ENCODE peak calls at places on chromosomes 11 and 22, in ten cellular contexts. N is brain microvascular endothelial cell; W is stomach; I is AG04450; J is IMR-90; T is dorsolateral prefrontal cortex; F is lung; P is breast epithelium; R is hepatocyte; M is CD8-positive, alpha-beta T cell. B is an unnamed sample.

GRCh38 chr22:17732251-17732854 is 41.9 kb downstream of the BID start:
- DNase-seq in N (no peak), W (no peak), I (no peak), J (no peak), T (no peak), F (no peak), P (no peak), R (no peak), M (no peak), B (no peak)

GRCh38 chr22:50269573-50270301 is 443 bp downstream of the MAPK11 start:
- DNase-seq in N (no peak), W (no peak), I (no peak), J (peak), T (no peak), F (no peak), P (no peak), R (peak), M (no peak), B (no peak)

GRCh38 chr11:114818382-114818781 is 140.1 kb downstream of the NXPE2 start:
- DNase-seq in N (no peak), W (no peak), I (no peak), J (no peak), T (no peak), F (no peak), P (no peak), R (no peak), M (no peak), B (no peak)

GRCh38 chr11:128642571-128642970 is 51.3 kb upstream of the FLI1 start:
- DNase-seq in N (no peak), W (no peak), I (no peak), J (no peak), T (no peak), F (no peak), P (no peak), R (no peak), M (no peak), B (no peak)

GRCh38 chr11:125871391-125872137 is 15.9 kb upstream of the HYLS1 start:
- DNase-seq in N (peak), W (peak), I (no peak), J (peak), T (no peak), F (no peak), P (no peak), R (peak), M (no peak), B (no peak)

GRCh38 chr22:29871684-29872083 is 11.3 kb upstream of the MTMR3 start:
- DNase-seq in N (no peak), W (no peak), I (no peak), J (no peak), T (no peak), F (no peak), P (no peak), R (peak), M (peak), B (no peak)

GRCh38 chr22:46696225-46696518 is 41.9 kb downstream of the CERK start:
- DNase-seq in N (no peak), W (peak), I (no peak), J (no peak), T (no peak), F (no peak), P (no peak), R (no peak), M (no peak), B (no peak)

GRCh38 chr11:108914211-108914610 is 249.3 kb downstream of the DDX10 start:
- DNase-seq in N (no peak), W (no peak), I (no peak), J (no peak), T (no peak), F (no peak), P (no peak), R (no peak), M (no peak), B (no peak)

GRCh38 chr11:8315463-8315862 is 51.8 kb upstream of the LMO1 start:
- DNase-seq in N (no peak), W (no peak), I (no peak), J (no peak), T (no peak), F (no peak), P (no peak), R (no peak), M (no peak), B (no peak)

GRCh38 chr11:64207247-64208085 is 945 bp downstream of the FERMT3 start:
- DNase-seq in N (peak), W (peak), I (no peak), J (peak), T (no peak), F (peak), P (no peak), R (no peak), M (peak), B (peak)

GRCh38 chr22:42473484-42474193 is 41.4 kb upstream of the NFAM1 start:
- DNase-seq in N (peak), W (no peak), I (peak), J (peak), T (no peak), F (no peak), P (no peak), R (peak), M (no peak), B (no peak)

GRCh38 chr11:92861641-92862040 is 107.8 kb upstream of the MTNR1B start:
- DNase-seq in N (no peak), W (no peak), I (no peak), J (no peak), T (no peak), F (no peak), P (no peak), R (peak), M (no peak), B (no peak)
- TF ChIP-seq CTCF in N (no peak), W (no peak), I (no peak), J (no peak), T (no peak), F (no peak), P (no peak), R (peak), M (no peak), B (no peak)

DNA sequence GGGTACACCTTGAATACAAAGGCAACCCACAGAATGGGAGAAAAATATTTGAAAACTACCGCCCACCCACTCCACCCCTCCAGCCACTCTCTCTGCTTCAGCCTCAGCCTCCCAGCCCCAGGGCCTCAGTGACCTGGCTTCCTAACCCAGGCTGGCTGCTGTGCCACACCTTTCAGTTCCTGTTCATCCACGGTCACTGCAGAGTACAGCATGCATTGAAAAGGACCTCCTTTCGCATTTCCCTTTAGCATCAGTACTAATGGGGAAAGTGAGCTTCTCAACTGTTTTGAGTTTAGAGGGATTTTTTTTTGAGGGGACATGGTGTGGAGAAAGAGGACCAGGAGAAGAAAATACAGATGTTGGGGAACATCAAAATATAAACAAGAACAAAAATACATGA is 28.7 kb upstream of the SERPIND1 start:
- DNase-seq in N (no peak), W (no peak), I (no peak), J (no peak), T (no peak), F (no peak), P (no peak), R (no peak), M (no peak), B (no peak)
- H3K27ac ChIP-seq in N (no peak), W (no peak), I (no peak), J (no peak), T (peak), F (no peak), P (no peak), R (no peak), M (no peak), B (no peak)

GRCh38 chr22:36865346-36865745 is 4.5 kb downstream of the NCF4 start:
- DNase-seq in N (no peak), W (no peak), I (no peak), J (no peak), T (no peak), F (no peak), P (no peak), R (peak), M (no peak), B (no peak)
- H3K4me3 ChIP-seq in N (no peak), W (no peak), I (no peak), J (no peak), T (no peak), F (no peak), P (no peak), R (no peak), M (no peak), B (no peak)

GRCh38 chr11:10622957-10623787 is 54.7 kb upstream of the LYVE1 start:
- DNase-seq in N (no peak), W (no peak), I (no peak), J (no peak), T (no peak), F (peak), P (no peak), R (no peak), M (no peak), B (peak)
- TF ChIP-seq CTCF in N (no peak), W (no peak), I (no peak), J (no peak), T (no peak), F (no peak), P (no peak), R (no peak), M (no peak), B (no peak)